ENCODE peak calls at places on chromosome 4, in four cellular contexts. I, Z, L and C are unnamed samples.
A peak's percentile ranks its signal among the peaks of the same experiment; 100 is the strongest.

GRCh38 chr4:117085185-117085701 is at the start of gene TRAM1L1:
- DNase-seq in I (peak; percentile 7), Z (no peak), L (peak; percentile 81), C (no peak)

GRCh38 chr4:38386011-38386551 is 277.9 kb upstream of the KLF3 start:
- DNase-seq in I (no peak), Z (no peak), L (no peak), C (no peak)

GRCh38 chr4:113449407-113449974 is 312.0 kb downstream of the CAMK2D start:
- DNase-seq in I (no peak), Z (no peak), L (no peak), C (no peak)

GRCh38 chr4:41505161-41505653 is 32.8 kb upstream of the LIMCH1 start:
- DNase-seq in I (no peak), Z (no peak), L (no peak), C (no peak)

GRCh38 chr4:102832667-102833066 is 5.3 kb upstream of the UBE2D3 start:
- DNase-seq in I (no peak), Z (no peak), L (no peak), C (no peak)

GRCh38 chr4:185394568-185395254 is 1.0 kb downstream of the LRP2BP start:
- DNase-seq in I (no peak), Z (no peak), L (no peak), C (no peak)

GRCh38 chr4:168914095-168914494 is 96.0 kb downstream of the CBR4 start:
- DNase-seq in I (no peak), Z (no peak), L (no peak), C (no peak)

GRCh38 chr4:44760142-44760898 is 34.0 kb upstream of the GNPDA2 start:
- DNase-seq in I (no peak), Z (peak; percentile 8), L (peak; percentile 59), C (peak; percentile 26)

GRCh38 chr4:183098723-183099536 is at the start of gene WWC2:
- DNase-seq in I (peak; percentile 55), Z (peak; percentile 67), L (peak; percentile 97), C (peak; percentile 14)

GRCh38 chr4:167234388-167234881 is at the start of gene SPOCK3:
- DNase-seq in I (no peak), Z (no peak), L (peak; percentile 82), C (peak; percentile 55)

GRCh38 chr4:105541420-105541819 is 11.0 kb upstream of the ARHGEF38 start:
- DNase-seq in I (no peak), Z (no peak), L (no peak), C (peak; percentile 56)

GRCh38 chr4:145554691-145555090 is 64.5 kb upstream of the MMAA start:
- DNase-seq in I (no peak), Z (no peak), L (no peak), C (no peak)

DNA sequence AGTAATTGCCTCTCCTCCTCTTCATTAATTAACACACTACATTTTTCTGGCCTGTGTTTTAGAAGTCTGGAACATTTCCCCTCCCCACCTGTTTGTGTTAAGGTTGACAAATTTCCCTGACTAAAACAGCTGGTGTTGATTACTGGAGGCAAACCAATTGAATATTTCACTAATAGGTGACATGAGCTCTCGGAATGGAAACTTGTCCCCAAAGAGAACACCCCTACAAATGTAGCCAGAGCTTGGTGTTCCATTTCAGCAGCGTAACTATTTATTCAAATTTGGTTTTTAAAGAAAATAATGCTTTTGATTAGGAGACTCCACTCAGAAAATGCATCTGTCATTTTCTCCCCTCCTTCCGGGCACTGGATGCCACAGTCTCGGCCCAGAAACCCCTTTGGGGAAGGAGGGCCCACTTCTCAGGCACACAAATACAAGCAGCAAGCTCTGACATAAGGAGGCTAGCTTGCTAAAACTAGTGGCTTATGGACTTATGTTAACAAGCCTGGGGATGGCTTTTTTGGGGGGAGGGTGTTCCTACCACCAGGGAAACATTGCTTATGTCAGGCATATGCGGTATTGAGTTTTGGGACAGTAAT is 2.2 kb downstream of the RNF150 start:
- DNase-seq in I (no peak), Z (no peak), L (peak; percentile 20), C (no peak)
- H3K4me3 ChIP-seq in I (peak overlapping the region; percentile 97), Z (peak overlapping the region; percentile 92), L (peak overlapping the region; percentile 98), C (no peak overlapping the region)

GRCh38 chr4:3385719-3386440 is 55.9 kb upstream of the HGFAC start:
- DNase-seq in I (no peak), Z (no peak), L (no peak), C (no peak)

GRCh38 chr4:3384771-3385701 is 56.7 kb upstream of the HGFAC start:
- DNase-seq in I (no peak), Z (no peak), L (no peak), C (no peak)

GRCh38 chr4:3386486-3386885 is 55.3 kb upstream of the HGFAC start:
- DNase-seq in I (no peak), Z (no peak), L (no peak), C (no peak)

GRCh38 chr4:3382251-3382650 is 59.5 kb upstream of the HGFAC start:
- DNase-seq in I (no peak), Z (no peak), L (no peak), C (no peak)

GRCh38 chr4:3384391-3384770 is 57.4 kb upstream of the HGFAC start:
- DNase-seq in I (no peak), Z (no peak), L (no peak), C (no peak)
- H3K4me3 ChIP-seq in I (no peak overlapping the region), Z (no peak overlapping the region), L (no peak overlapping the region), C (no peak overlapping the region)

DNA sequence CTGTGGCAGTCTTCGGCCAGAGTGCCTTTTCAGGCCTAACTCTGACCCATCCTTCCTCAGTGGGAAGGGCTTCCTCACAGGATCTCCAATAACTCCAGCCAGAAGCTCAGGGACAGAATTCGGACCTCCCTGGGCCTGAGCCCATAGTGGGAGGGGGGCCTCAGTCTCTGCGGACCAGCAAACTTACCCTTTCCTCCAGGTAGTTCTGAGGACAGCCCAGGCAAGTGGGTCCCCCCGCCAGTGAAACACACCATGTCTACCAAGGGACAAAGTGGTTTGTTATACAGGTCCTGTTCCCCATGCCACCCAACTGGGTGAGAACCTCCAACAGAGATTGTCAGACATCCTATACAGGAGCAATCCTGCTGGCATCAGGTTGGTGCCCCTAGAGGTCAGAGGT is 350.4 kb downstream of the RAB28 start:
- DNase-seq in I (no peak), Z (no peak), L (no peak), C (no peak)
- H3K4me3 ChIP-seq in I (no peak overlapping the region), Z (no peak overlapping the region), L (no peak overlapping the region), C (no peak overlapping the region)

GRCh38 chr4:24801136-24801855 is 5.9 kb downstream of the SOD3 start:
- DNase-seq in I (no peak), Z (no peak), L (no peak), C (no peak)
- H3K4me3 ChIP-seq in I (no peak overlapping the region), Z (no peak overlapping the region), L (no peak overlapping the region), C (no peak overlapping the region)

GRCh38 chr4:175776217-175776616 is 35.8 kb downstream of the GPM6A start:
- DNase-seq in I (no peak), Z (no peak), L (no peak), C (no peak)

GRCh38 chr4:175767130-175767529 is 44.9 kb downstream of the GPM6A start:
- DNase-seq in I (no peak), Z (no peak), L (no peak), C (no peak)

GRCh38 chr4:175772170-175772685 is 39.8 kb downstream of the GPM6A start:
- DNase-seq in I (no peak), Z (no peak), L (no peak), C (no peak)

DNA sequence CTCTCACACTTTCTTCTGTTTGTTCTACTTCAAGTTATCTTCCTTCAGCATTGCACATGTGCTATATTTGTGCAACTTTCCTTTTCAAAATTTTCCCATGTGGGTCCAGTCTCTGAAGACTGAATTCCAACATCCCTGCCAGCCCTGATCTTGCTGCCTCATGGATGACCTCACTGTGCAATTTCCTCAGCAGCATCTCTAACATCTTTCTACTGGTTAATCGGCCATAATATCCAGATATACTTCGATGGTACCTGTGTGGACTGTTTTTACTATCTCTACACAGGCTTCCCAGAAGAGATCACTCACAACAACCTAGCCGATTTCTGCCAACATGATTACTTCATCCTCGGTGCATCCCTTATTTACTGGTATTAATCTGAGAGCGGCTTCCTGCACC is 41.5 kb downstream of the GPM6A start:
- DNase-seq in I (no peak), Z (no peak), L (no peak), C (no peak)
- H3K4me3 ChIP-seq in I (no peak overlapping the region), Z (peak overlapping the region; percentile 30), L (no peak overlapping the region), C (peak overlapping the region; percentile 45)

GRCh38 chr4:184342167-184342856 is 124.6 kb upstream of the ENPP6 start:
- DNase-seq in I (no peak), Z (no peak), L (no peak), C (no peak)

GRCh38 chr4:184343400-184344177 is 125.9 kb upstream of the ENPP6 start:
- DNase-seq in I (peak; percentile 31), Z (no peak), L (peak; percentile 85), C (no peak)

GRCh38 chr4:184335520-184335919 is 117.8 kb upstream of the ENPP6 start:
- DNase-seq in I (no peak), Z (no peak), L (no peak), C (peak; percentile 16)

DNA sequence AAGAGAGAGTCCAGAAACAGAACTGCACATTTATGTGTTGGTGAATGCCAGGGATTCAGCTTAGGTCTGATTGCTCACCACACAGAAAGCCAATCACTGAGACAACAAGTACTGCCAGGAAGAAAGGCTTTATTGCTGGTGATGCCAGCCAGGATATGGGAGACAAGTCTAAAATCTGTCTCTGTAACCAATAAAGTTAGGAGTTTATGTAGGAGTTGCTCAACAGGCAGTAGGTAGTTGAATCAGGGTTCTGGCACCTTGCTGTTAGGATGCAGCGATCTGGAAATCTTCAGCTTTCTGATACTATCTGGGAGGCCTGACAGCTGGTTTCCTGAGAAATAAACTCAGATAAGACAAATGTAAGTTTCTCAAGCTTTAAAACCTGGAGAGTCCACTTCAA is 120.2 kb upstream of the ENPP6 start:
- DNase-seq in I (no peak), Z (no peak), L (no peak), C (no peak)
- H3K4me3 ChIP-seq in I (no peak overlapping the region), Z (no peak overlapping the region), L (no peak overlapping the region), C (no peak overlapping the region)

DNA sequence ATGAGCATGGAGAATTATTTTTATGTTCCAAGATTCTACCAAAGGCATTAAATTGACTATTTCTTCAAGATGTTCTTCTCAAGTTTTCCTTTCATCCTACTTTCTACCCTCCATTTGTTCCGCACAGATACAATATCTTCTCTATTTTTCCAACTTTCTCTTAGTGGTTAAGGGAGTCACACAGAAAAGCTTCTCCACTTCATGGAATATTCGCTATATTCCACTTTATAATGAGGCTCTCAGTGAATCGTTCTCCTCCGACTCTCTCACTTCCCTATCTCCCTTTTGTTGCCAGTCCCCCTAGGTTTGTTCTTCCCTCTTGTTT is 1.3 kb downstream of the SH3D19 start:
- DNase-seq in I (no peak), Z (no peak), L (no peak), C (no peak)
- H3K4me3 ChIP-seq in I (peak overlapping the region; percentile 57), Z (no peak overlapping the region), L (peak overlapping the region; percentile 47), C (no peak overlapping the region)

GRCh38 chr4:22689428-22689827 is 3.3 kb upstream of the GBA3 start:
- DNase-seq in I (no peak), Z (no peak), L (no peak), C (no peak)

GRCh38 chr4:22688236-22688635 is 4.5 kb upstream of the GBA3 start:
- DNase-seq in I (no peak), Z (no peak), L (no peak), C (no peak)

GRCh38 chr4:22695917-22696316 is 3.2 kb downstream of the GBA3 start:
- DNase-seq in I (no peak), Z (no peak), L (no peak), C (no peak)

GRCh38 chr4:22695011-22695410 is 2.3 kb downstream of the GBA3 start:
- DNase-seq in I (no peak), Z (no peak), L (no peak), C (no peak)

GRCh38 chr4:22692736-22693135 is at the start of gene GBA3:
- DNase-seq in I (no peak), Z (no peak), L (no peak), C (no peak)
- H3K4me3 ChIP-seq in I (no peak within 1 kb of the TSS), Z (no peak within 1 kb of the TSS), L (no peak within 1 kb of the TSS), C (no peak within 1 kb of the TSS)